ENCODE peak calls at places on chromosome 2, in ten cellular contexts. One of them, this sample, is unnamed.

GRCh38 chr2:212227755-212228154 is 310.8 kb downstream of the ERBB4 start:
- DNase-seq in IMR-90: peak
- DNase-seq in astrocyte: peak
- DNase-seq in endodermal cell: no peak
- DNase-seq in kidney epithelial cell: peak
- DNase-seq in right atrium auricular region: no peak
- DNase-seq in brain microvascular endothelial cell: peak
- DNase-seq in heart left ventricle: no peak
- DNase-seq in GM06990: no peak
- DNase-seq in dorsolateral prefrontal cortex: no peak
- DNase-seq in this sample: no peak

GRCh38 chr2:54259413-54260240 is 3.6 kb upstream of the TSPYL6 start:
- DNase-seq in IMR-90: peak
- DNase-seq in astrocyte: no peak
- DNase-seq in endodermal cell: no peak
- DNase-seq in kidney epithelial cell: no peak
- DNase-seq in right atrium auricular region: no peak
- DNase-seq in brain microvascular endothelial cell: no peak
- DNase-seq in heart left ventricle: no peak
- DNase-seq in GM06990: no peak
- DNase-seq in dorsolateral prefrontal cortex: no peak
- DNase-seq in this sample: no peak

GRCh38 chr2:179272406-179273192 is 8.0 kb upstream of the SESTD1 start:
- DNase-seq in IMR-90: peak
- DNase-seq in astrocyte: peak
- DNase-seq in endodermal cell: no peak
- DNase-seq in kidney epithelial cell: no peak
- DNase-seq in right atrium auricular region: no peak
- DNase-seq in brain microvascular endothelial cell: no peak
- DNase-seq in heart left ventricle: no peak
- DNase-seq in GM06990: no peak
- DNase-seq in dorsolateral prefrontal cortex: no peak
- DNase-seq in this sample: no peak

GRCh38 chr2:207760453-207760852 is 9.3 kb downstream of the FZD5 start:
- DNase-seq in IMR-90: no peak
- DNase-seq in astrocyte: no peak
- DNase-seq in endodermal cell: no peak
- DNase-seq in kidney epithelial cell: no peak
- DNase-seq in right atrium auricular region: no peak
- DNase-seq in brain microvascular endothelial cell: no peak
- DNase-seq in heart left ventricle: no peak
- DNase-seq in GM06990: no peak
- DNase-seq in dorsolateral prefrontal cortex: no peak
- DNase-seq in this sample: no peak

GRCh38 chr2:178777577-178777976 is 29.6 kb downstream of the TTN start:
- DNase-seq in IMR-90: no peak
- DNase-seq in astrocyte: no peak
- DNase-seq in endodermal cell: no peak
- DNase-seq in kidney epithelial cell: no peak
- DNase-seq in right atrium auricular region: no peak
- DNase-seq in brain microvascular endothelial cell: no peak
- DNase-seq in heart left ventricle: no peak
- DNase-seq in GM06990: no peak
- DNase-seq in dorsolateral prefrontal cortex: no peak
- DNase-seq in this sample: no peak

GRCh38 chr2:196959750-196960392 is 33.4 kb upstream of the PGAP1 start:
- DNase-seq in IMR-90: no peak
- DNase-seq in astrocyte: no peak
- DNase-seq in endodermal cell: no peak
- DNase-seq in kidney epithelial cell: no peak
- DNase-seq in right atrium auricular region: no peak
- DNase-seq in brain microvascular endothelial cell: no peak
- DNase-seq in heart left ventricle: no peak
- DNase-seq in GM06990: no peak
- DNase-seq in dorsolateral prefrontal cortex: no peak
- DNase-seq in this sample: no peak

GRCh38 chr2:239882781-239883180 is 142.4 kb downstream of the NDUFA10 start:
- DNase-seq in IMR-90: no peak
- DNase-seq in astrocyte: no peak
- DNase-seq in endodermal cell: no peak
- DNase-seq in kidney epithelial cell: no peak
- DNase-seq in right atrium auricular region: peak
- DNase-seq in brain microvascular endothelial cell: no peak
- DNase-seq in heart left ventricle: no peak
- DNase-seq in GM06990: no peak
- DNase-seq in dorsolateral prefrontal cortex: no peak
- DNase-seq in this sample: no peak

GRCh38 chr2:102778260-102778659 is 16.4 kb downstream of the TMEM182 start:
- DNase-seq in IMR-90: no peak
- DNase-seq in astrocyte: no peak
- DNase-seq in endodermal cell: no peak
- DNase-seq in kidney epithelial cell: no peak
- DNase-seq in right atrium auricular region: no peak
- DNase-seq in brain microvascular endothelial cell: no peak
- DNase-seq in heart left ventricle: no peak
- DNase-seq in GM06990: no peak
- DNase-seq in dorsolateral prefrontal cortex: no peak
- DNase-seq in this sample: no peak

GRCh38 chr2:181111059-181111458 is 130.7 kb downstream of the UBE2E3 start:
- DNase-seq in IMR-90: no peak
- DNase-seq in astrocyte: no peak
- DNase-seq in endodermal cell: no peak
- DNase-seq in kidney epithelial cell: no peak
- DNase-seq in right atrium auricular region: no peak
- DNase-seq in brain microvascular endothelial cell: no peak
- DNase-seq in heart left ventricle: no peak
- DNase-seq in GM06990: no peak
- DNase-seq in dorsolateral prefrontal cortex: no peak
- DNase-seq in this sample: no peak

GRCh38 chr2:170816499-170817246 is at the start of gene GAD1:
- DNase-seq in IMR-90: peak
- DNase-seq in astrocyte: peak
- DNase-seq in endodermal cell: peak
- DNase-seq in kidney epithelial cell: no peak
- DNase-seq in right atrium auricular region: no peak
- DNase-seq in brain microvascular endothelial cell: peak
- DNase-seq in heart left ventricle: no peak
- DNase-seq in GM06990: peak
- DNase-seq in dorsolateral prefrontal cortex: peak
- DNase-seq in this sample: no peak

GRCh38 chr2:170814551-170815245 is 2.0 kb upstream of the GAD1 start:
- DNase-seq in IMR-90: no peak
- DNase-seq in astrocyte: no peak
- DNase-seq in endodermal cell: peak
- DNase-seq in kidney epithelial cell: no peak
- DNase-seq in right atrium auricular region: no peak
- DNase-seq in brain microvascular endothelial cell: no peak
- DNase-seq in heart left ventricle: no peak
- DNase-seq in GM06990: no peak
- DNase-seq in dorsolateral prefrontal cortex: no peak
- DNase-seq in this sample: no peak

GRCh38 chr2:170817247-170817998 is 736 bp downstream of the GAD1 start:
- DNase-seq in IMR-90: peak
- DNase-seq in astrocyte: peak
- DNase-seq in endodermal cell: peak
- DNase-seq in kidney epithelial cell: no peak
- DNase-seq in right atrium auricular region: no peak
- DNase-seq in brain microvascular endothelial cell: no peak
- DNase-seq in heart left ventricle: no peak
- DNase-seq in GM06990: peak
- DNase-seq in dorsolateral prefrontal cortex: no peak
- DNase-seq in this sample: no peak

GRCh38 chr2:170815311-170815710 is 1.4 kb upstream of the GAD1 start:
- DNase-seq in IMR-90: no peak
- DNase-seq in astrocyte: no peak
- DNase-seq in endodermal cell: no peak
- DNase-seq in kidney epithelial cell: no peak
- DNase-seq in right atrium auricular region: no peak
- DNase-seq in brain microvascular endothelial cell: no peak
- DNase-seq in heart left ventricle: no peak
- DNase-seq in GM06990: no peak
- DNase-seq in dorsolateral prefrontal cortex: no peak
- DNase-seq in this sample: no peak

GRCh38 chr2:170815746-170816498 is 765 bp upstream of the GAD1 start:
- DNase-seq in IMR-90: peak
- DNase-seq in astrocyte: peak
- DNase-seq in endodermal cell: peak
- DNase-seq in kidney epithelial cell: no peak
- DNase-seq in right atrium auricular region: no peak
- DNase-seq in brain microvascular endothelial cell: peak
- DNase-seq in heart left ventricle: no peak
- DNase-seq in GM06990: peak
- DNase-seq in dorsolateral prefrontal cortex: no peak
- DNase-seq in this sample: no peak
- H3K4me3 ChIP-seq in IMR-90: no peak
- H3K4me3 ChIP-seq in astrocyte: peak
- H3K4me3 ChIP-seq in endodermal cell: peak
- H3K4me3 ChIP-seq in kidney epithelial cell: peak
- H3K4me3 ChIP-seq in right atrium auricular region: peak
- H3K4me3 ChIP-seq in brain microvascular endothelial cell: no peak
- H3K4me3 ChIP-seq in heart left ventricle: peak
- H3K4me3 ChIP-seq in GM06990: peak
- H3K4me3 ChIP-seq in dorsolateral prefrontal cortex: peak
- H3K4me3 ChIP-seq in this sample: peak

GRCh38 chr2:20674309-20674965 is 7.5 kb downstream of the GDF7 start:
- DNase-seq in IMR-90: no peak
- DNase-seq in astrocyte: no peak
- DNase-seq in endodermal cell: peak
- DNase-seq in kidney epithelial cell: no peak
- DNase-seq in right atrium auricular region: no peak
- DNase-seq in brain microvascular endothelial cell: no peak
- DNase-seq in heart left ventricle: no peak
- DNase-seq in GM06990: no peak
- DNase-seq in dorsolateral prefrontal cortex: no peak
- DNase-seq in this sample: no peak

GRCh38 chr2:20675701-20676352 is 8.9 kb downstream of the GDF7 start:
- DNase-seq in IMR-90: no peak
- DNase-seq in astrocyte: no peak
- DNase-seq in endodermal cell: peak
- DNase-seq in kidney epithelial cell: no peak
- DNase-seq in right atrium auricular region: no peak
- DNase-seq in brain microvascular endothelial cell: no peak
- DNase-seq in heart left ventricle: no peak
- DNase-seq in GM06990: peak
- DNase-seq in dorsolateral prefrontal cortex: no peak
- DNase-seq in this sample: no peak

GRCh38 chr2:20677301-20678176 is 10.6 kb downstream of the GDF7 start:
- DNase-seq in IMR-90: no peak
- DNase-seq in astrocyte: no peak
- DNase-seq in endodermal cell: peak
- DNase-seq in kidney epithelial cell: no peak
- DNase-seq in right atrium auricular region: no peak
- DNase-seq in brain microvascular endothelial cell: no peak
- DNase-seq in heart left ventricle: no peak
- DNase-seq in GM06990: no peak
- DNase-seq in dorsolateral prefrontal cortex: no peak
- DNase-seq in this sample: no peak

GRCh38 chr2:20674974-20675679 is 8.2 kb downstream of the GDF7 start:
- DNase-seq in IMR-90: peak
- DNase-seq in astrocyte: peak
- DNase-seq in endodermal cell: peak
- DNase-seq in kidney epithelial cell: peak
- DNase-seq in right atrium auricular region: no peak
- DNase-seq in brain microvascular endothelial cell: peak
- DNase-seq in heart left ventricle: peak
- DNase-seq in GM06990: no peak
- DNase-seq in dorsolateral prefrontal cortex: no peak
- DNase-seq in this sample: peak

GRCh38 chr2:20676353-20677215 is 9.6 kb downstream of the GDF7 start:
- DNase-seq in IMR-90: no peak
- DNase-seq in astrocyte: no peak
- DNase-seq in endodermal cell: peak
- DNase-seq in kidney epithelial cell: no peak
- DNase-seq in right atrium auricular region: no peak
- DNase-seq in brain microvascular endothelial cell: no peak
- DNase-seq in heart left ventricle: no peak
- DNase-seq in GM06990: peak
- DNase-seq in dorsolateral prefrontal cortex: no peak
- DNase-seq in this sample: no peak
- TF ChIP-seq CTCF in IMR-90: no peak
- TF ChIP-seq CTCF in astrocyte: no peak
- TF ChIP-seq CTCF in endodermal cell: peak
- TF ChIP-seq CTCF in kidney epithelial cell: no peak
- TF ChIP-seq CTCF in right atrium auricular region: no peak
- TF ChIP-seq CTCF in brain microvascular endothelial cell: no peak
- TF ChIP-seq CTCF in heart left ventricle: peak
- TF ChIP-seq CTCF in GM06990: peak
- TF ChIP-seq CTCF in dorsolateral prefrontal cortex: no peak
- TF ChIP-seq CTCF in this sample: no peak

DNA sequence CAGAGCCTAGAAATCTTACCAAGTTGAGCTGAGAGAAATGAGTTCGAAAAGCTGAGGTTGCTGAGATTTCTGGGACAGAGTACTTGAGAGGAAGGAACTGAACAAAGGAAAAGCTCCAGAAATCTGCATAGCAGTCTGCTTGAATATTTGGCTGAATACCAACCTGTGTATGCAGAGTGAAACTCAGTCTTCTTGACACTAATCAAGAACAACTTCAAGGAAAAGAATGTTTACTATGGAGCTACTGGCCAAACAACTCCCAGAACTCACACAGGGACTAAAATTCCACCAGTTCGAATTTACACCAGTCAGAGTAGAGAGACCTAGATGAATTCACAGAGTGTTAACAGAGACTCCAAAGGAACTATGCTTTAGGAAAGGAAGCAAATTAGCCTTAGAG is 66.5 kb downstream of the USP37 start:
- DNase-seq in IMR-90: peak
- DNase-seq in astrocyte: peak
- DNase-seq in endodermal cell: peak
- DNase-seq in kidney epithelial cell: no peak
- DNase-seq in right atrium auricular region: no peak
- DNase-seq in brain microvascular endothelial cell: peak
- DNase-seq in heart left ventricle: no peak
- DNase-seq in GM06990: no peak
- DNase-seq in dorsolateral prefrontal cortex: no peak
- DNase-seq in this sample: peak
- H3K4me3 ChIP-seq in IMR-90: no peak
- H3K4me3 ChIP-seq in astrocyte: no peak
- H3K4me3 ChIP-seq in endodermal cell: no peak
- H3K4me3 ChIP-seq in kidney epithelial cell: no peak
- H3K4me3 ChIP-seq in right atrium auricular region: no peak
- H3K4me3 ChIP-seq in brain microvascular endothelial cell: no peak
- H3K4me3 ChIP-seq in heart left ventricle: no peak
- H3K4me3 ChIP-seq in GM06990: no peak
- H3K4me3 ChIP-seq in dorsolateral prefrontal cortex: no peak
- H3K4me3 ChIP-seq in this sample: no peak

DNA sequence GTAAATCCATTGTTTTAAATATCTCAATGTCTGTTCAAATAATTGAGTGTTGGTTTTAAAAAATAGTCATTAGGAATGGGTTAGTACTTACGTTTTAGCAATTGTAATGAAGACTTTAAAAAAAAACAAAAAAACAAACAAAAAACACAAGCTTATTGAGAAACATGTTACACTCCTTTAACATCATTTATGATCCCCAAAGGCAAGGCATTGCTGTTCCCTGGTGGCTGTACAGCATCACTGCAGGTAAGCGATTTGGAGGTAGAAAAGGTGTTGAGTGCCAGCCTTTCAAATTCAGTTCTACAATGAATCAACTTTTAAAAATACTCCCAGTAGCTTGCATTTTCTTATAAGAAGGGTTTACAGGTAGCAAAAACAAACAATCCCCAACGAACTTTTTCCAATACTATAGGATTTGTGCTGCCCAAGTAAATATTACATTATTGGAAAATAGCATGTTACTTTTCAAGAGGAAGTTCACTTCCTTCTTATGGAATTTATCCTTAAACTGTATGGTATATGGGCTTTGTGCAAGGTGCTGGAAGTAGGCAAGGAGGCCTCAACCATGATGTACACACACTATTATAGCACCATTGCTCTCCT is 27.5 kb downstream of the CNRIP1 start:
- DNase-seq in IMR-90: peak
- DNase-seq in astrocyte: peak
- DNase-seq in endodermal cell: peak
- DNase-seq in kidney epithelial cell: no peak
- DNase-seq in right atrium auricular region: no peak
- DNase-seq in brain microvascular endothelial cell: peak
- DNase-seq in heart left ventricle: no peak
- DNase-seq in GM06990: peak
- DNase-seq in dorsolateral prefrontal cortex: no peak
- DNase-seq in this sample: no peak
- TF ChIP-seq CTCF in IMR-90: peak
- TF ChIP-seq CTCF in astrocyte: peak
- TF ChIP-seq CTCF in endodermal cell: peak
- TF ChIP-seq CTCF in kidney epithelial cell: peak
- TF ChIP-seq CTCF in right atrium auricular region: peak
- TF ChIP-seq CTCF in brain microvascular endothelial cell: peak
- TF ChIP-seq CTCF in heart left ventricle: peak
- TF ChIP-seq CTCF in GM06990: peak
- TF ChIP-seq CTCF in dorsolateral prefrontal cortex: peak
- TF ChIP-seq CTCF in this sample: peak

This sample was measured in AG04449.